ENCODE peak calls at places on chromosomes 3 and 15, in ten cellular contexts. O is right atrium auricular region; F is suprapubic skin; A is uterus; Y is NCI-H1105 treated with DMSO at 0.1 percent for 48 hours; J is astrocyte of the spinal cord; T is glutamatergic neuron; R is endothelial cell; U is stimulated activated CD4-positive, alpha-beta T cell treated with anti-CD3 and anti-CD28 coated beads, Interleukin-4, amount 100 ng/mL, for 1 hour; Z is foreskin keratinocyte. H is an unnamed sample.

GRCh38 chr3:179772297-179772696 is 119.5 kb downstream of the USP13 start:
- DNase-seq in A (no peak), T (no peak), Y (no peak), F (no peak), O (no peak), Z (no peak), R (no peak), J (no peak), U (no peak), H (no peak)

GRCh38 chr15:70234256-70234965 is 136.7 kb upstream of the TLE3 start:
- DNase-seq in A (no peak), U (no peak), J (peak), Y (no peak), R (no peak), Z (no peak), T (no peak), F (no peak), O (no peak), H (no peak)

GRCh38 chr3:58058654-58059263 is 50.5 kb downstream of the FLNB start:
- DNase-seq in A (no peak), T (no peak), Y (no peak), Z (no peak), F (no peak), O (no peak), R (no peak), J (peak), U (no peak), H (no peak)

GRCh38 chr15:73914145-73914544 is 12.1 kb upstream of the LOXL1 start:
- DNase-seq in T (no peak), A (no peak), O (no peak), U (no peak), Z (no peak), R (no peak), Y (no peak), J (no peak), F (no peak), H (no peak)

GRCh38 chr15:101049856-101050646 is 130.9 kb downstream of the LRRK1 start:
- DNase-seq in O (peak), F (peak), U (no peak), Y (no peak), J (no peak), T (peak), R (no peak), Z (no peak), A (peak), H (peak)

GRCh38 chr15:35931942-35932341 is 386.0 kb upstream of the DPH6 start:
- DNase-seq in T (no peak), U (no peak), O (no peak), Z (no peak), A (no peak), R (no peak), J (no peak), F (no peak), Y (no peak), H (no peak)

GRCh38 chr3:33592999-33593398 is 125.1 kb downstream of the CLASP2 start:
- DNase-seq in R (no peak), T (no peak), Y (no peak), O (no peak), J (no peak), F (no peak), U (no peak), Z (no peak), A (no peak), H (no peak)

GRCh38 chr15:68700395-68701123 is 120.1 kb downstream of the ANP32A start:
- DNase-seq in R (peak), O (peak), F (no peak), Z (no peak), Y (peak), U (no peak), J (peak), A (peak), T (peak), H (peak)